ENCODE peak calls at places on chromosome X, in seven cellular contexts. H is AG08395; Y is naive thymus-derived CD4-positive, alpha-beta T cell; W is right cardiac atrium; O is GM23248; Z is M059J; K is lower leg skin. J is an unnamed sample.

GRCh38 chrX:133726211-133726630 is 259.2 kb downstream of the GPC3 start:
- DNase-seq in Z (peak), Y (no peak), H (peak), W (no peak), K (no peak), O (peak), J (peak)

GRCh38 chrX:17689971-17690409 is 47.3 kb upstream of the SCML1 start:
- DNase-seq in O (peak), Z (peak), K (peak), W (no peak), Y (peak), H (peak), J (peak)

GRCh38 chrX:18353931-18354368 is 538 bp downstream of the SCML2 start:
- DNase-seq in Y (peak), O (peak), W (no peak), H (no peak), Z (peak), K (no peak), J (no peak)

GRCh38 chrX:132948648-132949260 is 9.7 kb downstream of the HS6ST2 start:
- DNase-seq in Z (no peak), O (peak), W (no peak), Y (no peak), K (no peak), H (no peak), J (no peak)

GRCh38 chrX:6644411-6644810 is 109.5 kb upstream of the VCX3A start:
- DNase-seq in Y (no peak), Z (no peak), K (no peak), W (no peak), O (no peak), H (no peak), J (no peak)

GRCh38 chrX:111100191-111100590 is 4.2 kb downstream of the PAK3 start:
- DNase-seq in O (peak), Y (peak), K (no peak), H (peak), W (no peak), Z (peak), J (peak)

GRCh38 chrX:150926304-150926703 is 27.8 kb upstream of the CD99L2 start:
- DNase-seq in Y (no peak), K (no peak), O (peak), Z (no peak), H (peak), W (no peak), J (no peak)

GRCh38 chrX:57044226-57044625 is 48.9 kb upstream of the SPIN3 start:
- DNase-seq in Z (peak), H (no peak), O (no peak), Y (no peak), W (no peak), K (no peak), J (no peak)

GRCh38 chrX:16589826-16590225 is 60.1 kb upstream of the S100G start:
- DNase-seq in Y (no peak), W (no peak), K (peak), Z (no peak), H (no peak), O (no peak), J (no peak)

GRCh38 chrX:21974011-21974385 is 33.5 kb downstream of the SMS start:
- DNase-seq in W (no peak), Z (no peak), H (no peak), K (no peak), Y (peak), O (no peak), J (no peak)

GRCh38 chrX:41025926-41026325 is 59.3 kb upstream of the USP9X start:
- DNase-seq in Z (peak), W (no peak), H (no peak), K (no peak), O (no peak), Y (no peak), J (peak)

GRCh38 chrX:142084611-142085010 is 120.5 kb downstream of the MAGEC2 start:
- DNase-seq in Z (peak), K (no peak), W (no peak), H (no peak), Y (no peak), O (no peak), J (no peak)

GRCh38 chrX:123993904-123994635 is 32.6 kb downstream of the STAG2 start:
- DNase-seq in O (no peak), K (no peak), Z (peak), W (no peak), Y (no peak), H (no peak), J (no peak)

GRCh38 chrX:1391370-1391706 is 575 bp downstream of the SLC25A6 start:
- DNase-seq in K (no peak), Z (no peak), W (no peak), Y (no peak), H (peak), O (no peak), J (no peak)

GRCh38 chrX:98203800-98204199 is 1320.1 kb downstream of the RPA4 start:
- DNase-seq in K (no peak), W (no peak), Y (no peak), O (no peak), H (no peak), Z (peak), J (peak)

GRCh38 chrX:49915352-49916222 is 6.8 kb upstream of the CLCN5 start:
- DNase-seq in W (no peak), O (peak), K (peak), Z (peak), Y (peak), H (peak), J (peak)

GRCh38 chrX:1316527-1316926 is 20.1 kb upstream of the IL3RA start:
- DNase-seq in W (peak), H (no peak), K (peak), O (no peak), Y (no peak), Z (no peak), J (no peak)

GRCh38 chrX:132615396-132616131 is 126.7 kb upstream of the MBNL3 start:
- DNase-seq in K (peak), O (peak), Z (peak), W (no peak), H (no peak), Y (peak), J (peak)

GRCh38 chrX:6384391-6384790 is 150.5 kb downstream of the VCX3A start:
- DNase-seq in W (no peak), H (no peak), Z (no peak), O (no peak), Y (no peak), K (no peak), J (no peak)

GRCh38 chrX:55731826-55732225 is 14.3 kb downstream of the RRAGB start:
- DNase-seq in Y (no peak), O (no peak), H (no peak), W (no peak), K (no peak), Z (peak), J (peak)

GRCh38 chrX:118510076-118510475 is 14.5 kb downstream of the DOCK11 start:
- DNase-seq in Y (no peak), H (no peak), W (peak), Z (no peak), O (no peak), K (no peak), J (no peak)

GRCh38 chrX:113726898-113727297 is 857.0 kb upstream of the HTR2C start:
- DNase-seq in K (no peak), W (no peak), O (no peak), Z (peak), Y (no peak), H (no peak), J (no peak)

GRCh38 chrX:270848-271367 is 10.3 kb upstream of the PLCXD1 start:
- DNase-seq in W (no peak), Y (no peak), O (no peak), H (no peak), Z (no peak), K (no peak), J (no peak)

GRCh38 chrX:153722704-153723350 is 1.4 kb downstream of the BCAP31 start:
- DNase-seq in O (peak), H (no peak), Z (no peak), W (no peak), K (no peak), Y (no peak), J (peak)

GRCh38 chrX:16796298-16796697 is 10.0 kb downstream of the TXLNG start:
- DNase-seq in O (no peak), K (no peak), H (no peak), Y (no peak), W (no peak), Z (no peak), J (no peak)

GRCh38 chrX:39603291-39603690 is 494.5 kb downstream of the BCOR start:
- DNase-seq in H (no peak), Z (no peak), O (no peak), Y (no peak), W (no peak), K (no peak), J (no peak)

GRCh38 chrX:38151426-38151825 is 69.2 kb downstream of the SRPX start:
- DNase-seq in Z (peak), H (peak), W (no peak), K (no peak), Y (no peak), O (peak), J (no peak)

GRCh38 chrX:151183912-151184565 is 7.7 kb downstream of the GPR50 start:
- DNase-seq in W (no peak), Y (no peak), Z (no peak), H (no peak), K (no peak), O (no peak), J (no peak)

GRCh38 chrX:1481636-1482529 is 29.2 kb upstream of the ASMTL start:
- DNase-seq in Z (peak), H (peak), O (peak), W (peak), Y (peak), K (peak), J (peak)

GRCh38 chrX:53882331-53882730 is 161.9 kb downstream of the PHF8 start:
- DNase-seq in H (no peak), W (no peak), Y (no peak), Z (peak), O (peak), K (no peak), J (peak)

GRCh38 chrX:130878350-130879341 is 24.4 kb downstream of the ENOX2 start:
- DNase-seq in H (peak), O (peak), Z (peak), Y (no peak), K (no peak), W (peak), J (peak)

GRCh38 chrX:54496517-54496852 is 451 bp upstream of the FGD1 start:
- DNase-seq in Y (no peak), Z (no peak), W (peak), O (no peak), K (no peak), H (no peak), J (no peak)

GRCh38 chrX:85419293-85419692 is 39.8 kb upstream of the POF1B start:
- DNase-seq in Y (no peak), W (no peak), Z (no peak), H (no peak), K (no peak), O (no peak), J (no peak)

GRCh38 chrX:76253432-76253831 is 80.6 kb downstream of the PBDC1 start:
- DNase-seq in H (peak), Z (peak), K (no peak), O (peak), Y (peak), W (no peak), J (peak)

GRCh38 chrX:47804315-47804714 is 32.4 kb upstream of the ZNF81 start:
- DNase-seq in K (no peak), W (no peak), Y (no peak), O (no peak), Z (no peak), H (no peak), J (no peak)

GRCh38 chrX:56783450-56783831 is 54.4 kb downstream of the NBDY start:
- DNase-seq in Z (peak), W (no peak), K (no peak), H (peak), O (no peak), Y (peak), J (peak)

GRCh38 chrX:136961594-136962135 is 72.1 kb downstream of the GPR101 start:
- DNase-seq in H (no peak), O (peak), Y (no peak), Z (no peak), K (no peak), W (no peak), J (peak)

GRCh38 chrX:9144643-9145290 is 110.8 kb upstream of the FAM9B start:
- DNase-seq in O (peak), Y (no peak), H (no peak), K (no peak), W (no peak), Z (no peak), J (peak)